ENCODE peak calls at places on chromosome 18, in eight cellular contexts. One of them, this sample, is unnamed.
A peak's percentile ranks its signal among the peaks of the same experiment; 100 is the strongest.

GRCh38 chr18:4631239-4631638 is 176.1 kb upstream of the DLGAP1 start:
- DNase-seq in A549: no peak
- DNase-seq in tibial artery: no peak
- DNase-seq in thyroid gland: no peak
- DNase-seq in cardiac muscle cell: no peak
- DNase-seq in PC-3: no peak
- DNase-seq in pancreas: no peak
- DNase-seq in K562: no peak
- DNase-seq in this sample: no peak

GRCh38 chr18:23142285-23142929 is 7.1 kb downstream of the CABLES1 start:
- DNase-seq in A549: no peak
- DNase-seq in tibial artery: no peak
- DNase-seq in thyroid gland: no peak
- DNase-seq in cardiac muscle cell: no peak
- DNase-seq in PC-3: peak; percentile 90
- DNase-seq in pancreas: no peak
- DNase-seq in K562: no peak
- DNase-seq in this sample: no peak

GRCh38 chr18:44969214-44969842 is 288.6 kb downstream of the SETBP1 start:
- DNase-seq in A549: no peak
- DNase-seq in tibial artery: no peak
- DNase-seq in thyroid gland: no peak
- DNase-seq in cardiac muscle cell: peak; percentile 19
- DNase-seq in PC-3: no peak
- DNase-seq in pancreas: no peak
- DNase-seq in K562: no peak
- DNase-seq in this sample: no peak

GRCh38 chr18:69400253-69400975 is at the start of gene DOK6:
- DNase-seq in A549: peak; percentile 16
- DNase-seq in tibial artery: peak; percentile 78
- DNase-seq in thyroid gland: peak; percentile 62
- DNase-seq in cardiac muscle cell: peak; percentile 92
- DNase-seq in PC-3: no peak
- DNase-seq in pancreas: peak; percentile 44
- DNase-seq in K562: no peak
- DNase-seq in this sample: peak; percentile 35

GRCh38 chr18:61183798-61184197 is 149.4 kb upstream of the CDH20 start:
- DNase-seq in A549: no peak
- DNase-seq in tibial artery: no peak
- DNase-seq in thyroid gland: no peak
- DNase-seq in cardiac muscle cell: no peak
- DNase-seq in PC-3: no peak
- DNase-seq in pancreas: no peak
- DNase-seq in K562: no peak
- DNase-seq in this sample: no peak

GRCh38 chr18:48826271-48826670 is 124.5 kb downstream of the SMAD7 start:
- DNase-seq in A549: no peak
- DNase-seq in tibial artery: peak; percentile 28
- DNase-seq in thyroid gland: no peak
- DNase-seq in cardiac muscle cell: no peak
- DNase-seq in PC-3: no peak
- DNase-seq in pancreas: no peak
- DNase-seq in K562: no peak
- DNase-seq in this sample: no peak

GRCh38 chr18:53682796-53683195 is 541.7 kb downstream of the MBD2 start:
- DNase-seq in A549: no peak
- DNase-seq in tibial artery: no peak
- DNase-seq in thyroid gland: no peak
- DNase-seq in cardiac muscle cell: no peak
- DNase-seq in PC-3: no peak
- DNase-seq in pancreas: no peak
- DNase-seq in K562: no peak
- DNase-seq in this sample: no peak

GRCh38 chr18:49112031-49112430 is 161.3 kb upstream of the SMAD7 start:
- DNase-seq in A549: no peak
- DNase-seq in tibial artery: no peak
- DNase-seq in thyroid gland: no peak
- DNase-seq in cardiac muscle cell: no peak
- DNase-seq in PC-3: no peak
- DNase-seq in pancreas: no peak
- DNase-seq in K562: no peak
- DNase-seq in this sample: no peak

GRCh38 chr18:30177056-30177455 is 865.5 kb downstream of the DSC3 start:
- DNase-seq in A549: no peak
- DNase-seq in tibial artery: no peak
- DNase-seq in thyroid gland: no peak
- DNase-seq in cardiac muscle cell: peak; percentile 25
- DNase-seq in PC-3: peak; percentile 17
- DNase-seq in pancreas: no peak
- DNase-seq in K562: no peak
- DNase-seq in this sample: no peak

GRCh38 chr18:31420032-31420431 is 27.5 kb upstream of the DSG3 start:
- DNase-seq in A549: no peak
- DNase-seq in tibial artery: no peak
- DNase-seq in thyroid gland: no peak
- DNase-seq in cardiac muscle cell: no peak
- DNase-seq in PC-3: no peak
- DNase-seq in pancreas: no peak
- DNase-seq in K562: no peak
- DNase-seq in this sample: no peak

GRCh38 chr18:1062592-1062991 is 157.9 kb downstream of the ADCYAP1 start:
- DNase-seq in A549: peak; percentile 4
- DNase-seq in tibial artery: no peak
- DNase-seq in thyroid gland: no peak
- DNase-seq in cardiac muscle cell: peak; percentile 19
- DNase-seq in PC-3: no peak
- DNase-seq in pancreas: no peak
- DNase-seq in K562: no peak
- DNase-seq in this sample: no peak

GRCh38 chr18:30454920-30455319 is 587.6 kb downstream of the DSC3 start:
- DNase-seq in A549: no peak
- DNase-seq in tibial artery: no peak
- DNase-seq in thyroid gland: no peak
- DNase-seq in cardiac muscle cell: no peak
- DNase-seq in PC-3: no peak
- DNase-seq in pancreas: no peak
- DNase-seq in K562: no peak
- DNase-seq in this sample: no peak

GRCh38 chr18:9772847-9773677 is 65.0 kb downstream of the RAB31 start:
- DNase-seq in A549: no peak
- DNase-seq in tibial artery: no peak
- DNase-seq in thyroid gland: no peak
- DNase-seq in cardiac muscle cell: no peak
- DNase-seq in PC-3: no peak
- DNase-seq in pancreas: no peak
- DNase-seq in K562: no peak
- DNase-seq in this sample: no peak

GRCh38 chr18:57943723-57944122 is 100.3 kb upstream of the NEDD4L start:
- DNase-seq in A549: no peak
- DNase-seq in tibial artery: no peak
- DNase-seq in thyroid gland: no peak
- DNase-seq in cardiac muscle cell: no peak
- DNase-seq in PC-3: peak; percentile 26
- DNase-seq in pancreas: no peak
- DNase-seq in K562: no peak
- DNase-seq in this sample: no peak

GRCh38 chr18:42338683-42339082 is 383.6 kb downstream of the PIK3C3 start:
- DNase-seq in A549: no peak
- DNase-seq in tibial artery: no peak
- DNase-seq in thyroid gland: no peak
- DNase-seq in cardiac muscle cell: no peak
- DNase-seq in PC-3: no peak
- DNase-seq in pancreas: no peak
- DNase-seq in K562: no peak
- DNase-seq in this sample: no peak

GRCh38 chr18:59268722-59269562 is 4.3 kb downstream of the RAX start:
- DNase-seq in A549: peak; percentile 58
- DNase-seq in tibial artery: no peak
- DNase-seq in thyroid gland: peak; percentile 30
- DNase-seq in cardiac muscle cell: peak; percentile 36
- DNase-seq in PC-3: peak; percentile 51
- DNase-seq in pancreas: peak; percentile 74
- DNase-seq in K562: peak; percentile 35
- DNase-seq in this sample: no peak

GRCh38 chr18:31097666-31098065 is 4.6 kb downstream of the DSC2 start:
- DNase-seq in A549: no peak
- DNase-seq in tibial artery: no peak
- DNase-seq in thyroid gland: no peak
- DNase-seq in cardiac muscle cell: no peak
- DNase-seq in PC-3: peak; percentile 57
- DNase-seq in pancreas: no peak
- DNase-seq in K562: no peak
- DNase-seq in this sample: no peak

GRCh38 chr18:46950064-46950656 is 32.8 kb downstream of the KATNAL2 start:
- DNase-seq in A549: peak; percentile 9
- DNase-seq in tibial artery: no peak
- DNase-seq in thyroid gland: no peak
- DNase-seq in cardiac muscle cell: peak; percentile 14
- DNase-seq in PC-3: peak; percentile 6
- DNase-seq in pancreas: no peak
- DNase-seq in K562: peak; percentile 21
- DNase-seq in this sample: no peak
- TF ChIP-seq CTCF in A549: peak; percentile 52
- TF ChIP-seq CTCF in tibial artery: no peak
- TF ChIP-seq CTCF in thyroid gland: peak; percentile 5
- TF ChIP-seq CTCF in cardiac muscle cell: peak; percentile 55
- TF ChIP-seq CTCF in PC-3: peak; percentile 54
- TF ChIP-seq CTCF in pancreas: peak; percentile 21
- TF ChIP-seq CTCF in K562: peak; percentile 48
- TF ChIP-seq CTCF in this sample: peak; percentile 66

GRCh38 chr18:3615374-3615773 is 165.4 kb downstream of the TGIF1 start:
- DNase-seq in A549: no peak
- DNase-seq in tibial artery: no peak
- DNase-seq in thyroid gland: no peak
- DNase-seq in cardiac muscle cell: no peak
- DNase-seq in PC-3: no peak
- DNase-seq in pancreas: no peak
- DNase-seq in K562: no peak
- DNase-seq in this sample: no peak

GRCh38 chr18:3610188-3610708 is 160.3 kb downstream of the TGIF1 start:
- DNase-seq in A549: no peak
- DNase-seq in tibial artery: no peak
- DNase-seq in thyroid gland: no peak
- DNase-seq in cardiac muscle cell: no peak
- DNase-seq in PC-3: no peak
- DNase-seq in pancreas: no peak
- DNase-seq in K562: no peak
- DNase-seq in this sample: no peak

GRCh38 chr18:3611313-3612038 is 161.5 kb downstream of the TGIF1 start:
- DNase-seq in A549: no peak
- DNase-seq in tibial artery: no peak
- DNase-seq in thyroid gland: no peak
- DNase-seq in cardiac muscle cell: peak; percentile 29
- DNase-seq in PC-3: no peak
- DNase-seq in pancreas: no peak
- DNase-seq in K562: no peak
- DNase-seq in this sample: no peak

GRCh38 chr18:3610818-3611217 is 160.8 kb downstream of the TGIF1 start:
- DNase-seq in A549: no peak
- DNase-seq in tibial artery: no peak
- DNase-seq in thyroid gland: no peak
- DNase-seq in cardiac muscle cell: peak; percentile 29
- DNase-seq in PC-3: no peak
- DNase-seq in pancreas: no peak
- DNase-seq in K562: no peak
- DNase-seq in this sample: no peak

DNA sequence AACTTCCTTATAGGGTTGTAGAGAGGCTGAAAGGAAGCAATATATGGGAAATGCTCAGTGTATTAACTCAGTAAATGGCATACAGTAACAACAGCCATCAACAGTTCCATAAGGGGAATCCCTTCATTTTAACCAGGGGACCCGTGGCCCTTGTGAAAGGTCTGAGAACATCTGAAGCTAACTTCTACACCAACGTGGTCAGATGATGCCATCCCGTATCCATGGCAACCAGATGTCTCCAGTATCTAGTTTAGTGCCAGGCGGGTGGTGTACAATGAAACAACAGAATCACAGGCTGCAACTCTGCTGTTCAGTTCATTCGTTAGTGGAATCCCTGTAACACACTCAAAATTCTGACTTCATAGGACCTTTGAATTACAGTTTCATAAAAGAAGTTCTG is 162.3 kb downstream of the TGIF1 start:
- DNase-seq in A549: peak; percentile 67
- DNase-seq in tibial artery: no peak
- DNase-seq in thyroid gland: no peak
- DNase-seq in cardiac muscle cell: no peak
- DNase-seq in PC-3: no peak
- DNase-seq in pancreas: no peak
- DNase-seq in K562: no peak
- DNase-seq in this sample: no peak
- H3K4me1 ChIP-seq in A549: peaks cover 33% of the 10 kb centered on the region
- H3K4me1 ChIP-seq in tibial artery: no peaks in the 10 kb centered on the region
- H3K4me1 ChIP-seq in thyroid gland: no peaks in the 10 kb centered on the region
- H3K4me1 ChIP-seq in cardiac muscle cell: peaks cover 9% of the 10 kb centered on the region
- H3K4me1 ChIP-seq in PC-3: no peaks in the 10 kb centered on the region
- H3K4me1 ChIP-seq in pancreas: no peaks in the 10 kb centered on the region
- H3K4me1 ChIP-seq in K562: peaks cover 58% of the 10 kb centered on the region
- H3K4me1 ChIP-seq in this sample: no peaks in the 10 kb centered on the region

DNA sequence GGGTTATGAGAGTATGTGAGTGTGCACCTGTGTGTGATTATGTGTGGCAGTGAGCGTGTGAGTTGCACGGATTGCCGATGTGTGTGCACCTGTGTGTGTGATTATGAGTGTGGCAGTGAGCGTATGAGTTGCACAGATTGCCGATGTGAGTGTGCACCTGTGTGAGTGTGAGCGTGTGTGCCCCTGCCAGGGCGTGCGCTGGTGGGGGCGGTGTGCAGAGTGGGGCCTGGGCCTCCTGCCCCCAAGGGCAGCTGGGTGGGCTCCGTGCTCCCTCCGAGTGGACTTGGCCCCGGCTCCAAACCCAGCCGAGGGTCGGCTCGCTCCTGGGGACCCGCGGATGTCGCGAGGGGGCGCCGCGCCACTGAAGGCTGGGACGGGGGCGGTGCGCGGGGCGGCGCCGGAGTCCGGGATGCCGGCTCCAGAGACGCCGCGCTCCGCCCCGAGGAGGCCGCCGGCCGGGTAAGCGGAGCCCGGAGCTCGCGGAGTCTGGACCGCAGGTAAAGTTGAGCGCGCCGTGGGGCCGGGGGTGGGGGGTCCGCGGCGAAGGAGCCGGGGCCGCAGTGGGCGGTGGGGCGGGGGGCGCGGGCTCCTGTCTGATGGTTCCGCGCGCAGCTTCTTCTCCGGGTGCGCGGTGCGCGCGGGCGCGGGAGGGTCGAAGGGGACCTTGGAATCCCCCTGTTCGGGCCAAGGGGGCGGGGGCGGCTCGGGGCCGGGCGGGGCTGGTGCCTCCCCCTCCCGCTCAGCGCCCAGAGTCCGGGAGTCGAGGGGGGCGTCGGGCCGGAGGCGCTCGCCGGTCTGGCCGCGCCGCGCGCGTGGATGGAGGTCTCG is at the start of gene KCNG2:
- DNase-seq in A549: peak; percentile 19
- DNase-seq in tibial artery: no peak
- DNase-seq in thyroid gland: peak; percentile 32
- DNase-seq in cardiac muscle cell: peak; percentile 47
- DNase-seq in PC-3: no peak
- DNase-seq in pancreas: no peak
- DNase-seq in K562: no peak
- DNase-seq in this sample: no peak
- H3K4me3 ChIP-seq in A549: peak within 1 kb of the TSS; percentile 35
- H3K4me3 ChIP-seq in tibial artery: peak within 1 kb of the TSS; percentile 40
- H3K4me3 ChIP-seq in thyroid gland: peak within 1 kb of the TSS; percentile 20
- H3K4me3 ChIP-seq in cardiac muscle cell: peak within 1 kb of the TSS; percentile 33
- H3K4me3 ChIP-seq in PC-3: no peak within 1 kb of the TSS
- H3K4me3 ChIP-seq in pancreas: no peak within 1 kb of the TSS
- H3K4me3 ChIP-seq in K562: no peak within 1 kb of the TSS
- H3K4me3 ChIP-seq in this sample: peak within 1 kb of the TSS; percentile 26

GRCh38 chr18:79687806-79688205 is 8.2 kb downstream of the CTDP1 start:
- DNase-seq in A549: no peak
- DNase-seq in tibial artery: peak; percentile 54
- DNase-seq in thyroid gland: no peak
- DNase-seq in cardiac muscle cell: peak; percentile 48
- DNase-seq in PC-3: peak; percentile 55
- DNase-seq in pancreas: peak; percentile 90
- DNase-seq in K562: no peak
- DNase-seq in this sample: no peak
- TF ChIP-seq CTCF in A549: no peak
- TF ChIP-seq CTCF in tibial artery: no peak
- TF ChIP-seq CTCF in thyroid gland: no peak
- TF ChIP-seq CTCF in cardiac muscle cell: no peak
- TF ChIP-seq CTCF in PC-3: no peak
- TF ChIP-seq CTCF in pancreas: no peak
- TF ChIP-seq CTCF in K562: no peak
- TF ChIP-seq CTCF in this sample: no peak

This sample was measured in RWPE2.